ENCODE peak calls at places on chromosomes 1 and 21, in five cellular contexts. V is PC-9, Q is Peyer's patch, L is transverse colon, A is ovary. U is an unnamed sample. For H3K4me1, the result is how much of the 10 kb centered on the place peaks cover.

GRCh38 chr1:48061162-48062136 is 64.3 kb upstream of the TRABD2B start:
- DNase-seq in A (no peak), Q (peak), L (peak), V (peak), U (peak)

GRCh38 chr1:184912392-184912791 is 61.9 kb downstream of the NIBAN1 start:
- DNase-seq in A (no peak), L (no peak), Q (no peak), V (no peak), U (no peak)

GRCh38 chr1:234629026-234629425 is 19.0 kb upstream of the IRF2BP2 start:
- DNase-seq in Q (no peak), V (no peak), A (no peak), L (no peak), U (no peak)

GRCh38 chr1:234696986-234697385 is 87.0 kb upstream of the IRF2BP2 start:
- DNase-seq in Q (no peak), A (no peak), L (no peak), V (no peak), U (no peak)

GRCh38 chr21:37028579-37028978 is 22.1 kb downstream of the RIPPLY3 start:
- DNase-seq in A (no peak), V (no peak), L (no peak), Q (no peak), U (no peak)

GRCh38 chr21:36584980-36585940 is 105.3 kb upstream of the CLDN14 start:
- DNase-seq in L (no peak), A (no peak), Q (no peak), V (no peak), U (no peak)

GRCh38 chr1:151534662-151535278 is 5.3 kb upstream of the TUFT1 start:
- DNase-seq in Q (peak), L (peak), A (peak), V (peak), U (peak)

GRCh38 chr1:89382479-89382878 is 18.6 kb downstream of the GBP6 start:
- DNase-seq in Q (no peak), V (no peak), A (no peak), L (no peak), U (no peak)

GRCh38 chr1:89894802-89895201 is 74.0 kb downstream of the LRRC8D start:
- DNase-seq in V (no peak), Q (no peak), L (no peak), A (no peak), U (no peak)

GRCh38 chr1:151157067-151157531 is 650 bp downstream of the TNFAIP8L2 start:
- DNase-seq in A (no peak), V (no peak), Q (peak), L (peak), U (no peak)

DNA sequence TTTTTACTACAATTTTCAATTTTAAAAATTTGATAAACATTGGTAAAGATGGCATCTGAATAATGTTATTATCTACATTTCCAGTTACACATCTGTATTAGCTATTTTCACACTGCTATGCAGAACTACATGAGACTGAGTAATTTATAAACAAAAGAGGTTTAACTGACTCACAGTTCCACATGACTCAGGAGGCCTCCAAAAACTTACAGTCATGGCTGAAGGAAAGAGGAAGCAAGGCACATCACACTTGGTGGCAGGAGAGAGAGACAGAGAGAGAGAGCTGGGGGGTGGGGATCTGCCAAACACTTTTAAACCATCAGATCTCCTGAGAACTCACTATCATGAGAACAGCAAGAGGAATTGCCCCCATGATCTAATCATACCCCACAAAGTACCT is 850.0 kb downstream of the LTN1 start:
- DNase-seq in V (no peak), A (no peak), L (no peak), Q (no peak), U (no peak)
- TF ChIP-seq CTCF in V (no peak), A (no peak), L (no peak), Q (no peak), U (no peak)

GRCh38 chr1:86184401-86184800 is 27.8 kb upstream of the COL24A1 start:
- DNase-seq in V (no peak), A (no peak), L (no peak), Q (no peak), U (no peak)
- H3K4me3 ChIP-seq in V (no peak), A (no peak), L (no peak), Q (no peak), U (no peak)

GRCh38 chr21:43799301-43799840 is 10.0 kb downstream of the RRP1 start:
- DNase-seq in A (no peak), Q (no peak), V (no peak), L (no peak), U (no peak)
- H3K4me1 ChIP-seq in A (under half), Q (under half), V (under half), L (under half), U (under half)

GRCh38 chr1:70970407-70970806 is 77.2 kb downstream of the PTGER3 start:
- DNase-seq in L (no peak), Q (no peak), V (no peak), A (no peak), U (no peak)

GRCh38 chr1:70963374-70963773 is 84.2 kb downstream of the PTGER3 start:
- DNase-seq in V (no peak), Q (no peak), L (no peak), A (no peak), U (peak)

GRCh38 chr1:70961374-70961773 is 86.2 kb downstream of the PTGER3 start:
- DNase-seq in V (no peak), A (no peak), L (no peak), Q (no peak), U (no peak)

DNA sequence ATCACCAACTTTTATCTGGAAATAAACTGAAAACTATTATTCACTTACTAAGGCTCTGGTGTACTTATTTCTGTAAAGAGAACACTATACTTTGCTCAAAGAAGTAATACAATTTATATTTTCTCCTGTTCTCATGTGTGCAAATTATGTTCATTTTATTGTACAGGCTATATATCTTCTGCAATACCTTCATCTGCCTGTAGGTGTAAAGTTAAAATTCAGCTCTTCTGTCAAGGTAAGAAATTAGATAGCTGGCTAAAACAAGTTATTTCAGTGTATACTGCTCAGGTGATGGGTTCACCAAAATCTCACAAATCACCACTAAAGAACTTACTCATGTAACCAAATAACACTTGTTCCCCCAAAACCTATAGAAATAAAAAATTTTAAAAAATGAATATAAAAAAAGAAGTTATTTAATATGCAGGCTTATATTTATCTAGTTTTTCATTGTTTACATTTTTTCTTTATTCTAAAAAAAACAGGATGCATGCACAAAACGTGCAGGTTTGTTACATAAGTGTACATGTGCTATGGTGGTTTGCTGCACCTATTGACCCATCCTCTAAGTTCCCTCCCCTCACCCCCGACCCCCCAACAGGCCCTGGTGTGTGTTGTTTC is 81.5 kb downstream of the PTGER3 start:
- DNase-seq in V (no peak), L (no peak), A (no peak), Q (no peak), U (no peak)
- TF ChIP-seq CTCF in V (peak), L (no peak), A (no peak), Q (peak), U (peak)

GRCh38 chr1:22142315-22143064 is 407 bp downstream of the WNT4 start:
- DNase-seq in A (peak), Q (no peak), L (peak), V (peak), U (peak)
- H3K4me3 ChIP-seq in A (peak), Q (peak), L (peak), V (peak), U (peak)

GRCh38 chr1:13702425-13703127 is 2.6 kb downstream of the PRDM2 start:
- DNase-seq in Q (peak), A (no peak), V (no peak), L (peak), U (no peak)

GRCh38 chr1:13700521-13701273 is 709 bp downstream of the PRDM2 start:
- DNase-seq in Q (peak), L (peak), V (no peak), A (peak), U (peak)

GRCh38 chr1:13701274-13701650 is 1.3 kb downstream of the PRDM2 start:
- DNase-seq in V (no peak), L (no peak), A (no peak), Q (no peak), U (no peak)

GRCh38 chr1:13703558-13704485 is 3.8 kb downstream of the PRDM2 start:
- DNase-seq in L (no peak), A (no peak), Q (no peak), V (no peak), U (no peak)

DNA sequence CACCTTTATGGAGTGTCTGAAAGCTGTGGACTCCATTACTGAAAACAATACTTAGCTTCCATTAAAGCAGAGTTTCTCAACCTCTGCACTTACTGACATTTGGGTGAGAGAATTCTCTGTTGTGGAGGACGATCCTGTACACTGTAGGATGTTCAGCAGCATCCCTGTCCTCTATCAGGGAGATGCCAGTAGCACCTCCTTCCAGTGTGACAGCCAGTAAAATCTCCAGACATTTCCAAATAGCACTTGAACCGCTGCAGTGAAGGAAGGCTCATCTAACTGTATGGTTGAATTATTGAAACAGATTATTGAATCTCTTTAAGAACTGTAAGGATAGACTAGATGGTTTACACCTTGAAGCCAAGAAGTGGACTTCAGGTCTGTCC is 3.1 kb downstream of the PRDM2 start:
- DNase-seq in A (no peak), V (no peak), Q (no peak), L (no peak), U (no peak)
- H3K4me1 ChIP-seq in A (under half), V (under half), Q (under half), L (under half), U (under half)

GRCh38 chr1:2530501-2531361 is 668 bp upstream of the HES5 start:
- DNase-seq in A (no peak), Q (no peak), L (peak), V (no peak), U (no peak)

GRCh38 chr1:2529776-2530500 is at the start of gene HES5:
- DNase-seq in L (peak), Q (no peak), V (no peak), A (no peak), U (no peak)

GRCh38 chr1:2528611-2528965 is 1.5 kb downstream of the HES5 start:
- DNase-seq in L (no peak), Q (no peak), V (no peak), A (no peak), U (no peak)

GRCh38 chr1:2528016-2528415 is 1.6 kb upstream of the PANK4 start:
- DNase-seq in L (no peak), V (no peak), Q (no peak), A (peak), U (peak)

DNA sequence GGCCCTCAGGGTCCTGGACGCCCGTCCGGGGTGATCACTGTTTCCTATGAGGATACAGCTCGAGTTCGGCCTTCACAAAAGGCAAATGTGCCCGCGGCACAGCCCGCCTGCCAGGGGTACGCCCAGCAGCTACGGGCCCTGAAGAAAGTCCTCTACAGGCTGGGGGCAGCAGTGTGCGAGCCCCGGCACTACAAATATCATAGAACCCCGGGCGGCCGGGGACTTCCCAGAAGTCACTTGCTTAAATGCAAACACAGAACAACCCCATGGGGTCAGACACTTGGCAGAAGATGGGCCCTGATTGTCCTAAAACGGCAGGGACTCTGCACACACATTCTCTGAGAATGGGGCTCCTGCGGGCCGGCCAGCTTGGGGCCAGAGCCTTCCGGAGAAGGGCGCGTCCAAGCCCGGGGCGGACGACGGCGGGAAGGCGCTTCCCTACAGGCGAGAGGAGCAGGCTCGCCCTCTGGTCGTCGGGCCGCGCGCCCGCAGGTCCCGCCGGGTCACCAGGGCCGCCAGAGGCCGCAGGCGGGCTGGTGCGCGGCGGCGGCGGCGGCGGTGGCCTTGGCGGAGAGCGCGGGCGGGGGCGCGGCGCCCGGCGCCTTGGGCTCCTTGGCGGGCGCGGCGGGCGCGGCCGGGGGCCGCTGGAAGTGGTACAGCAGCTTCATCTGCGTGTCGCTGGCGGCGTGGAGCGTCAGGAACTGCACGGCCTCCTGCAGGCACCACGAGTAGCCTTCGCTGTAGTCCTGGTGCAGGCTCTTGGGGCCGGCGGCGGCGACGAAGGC is 905 bp downstream of the HES5 start:
- DNase-seq in V (peak), L (peak), Q (peak), A (no peak), U (no peak)
- TF ChIP-seq CTCF in V (no peak), L (no peak), Q (no peak), A (no peak), U (no peak)